ENCODE peak calls at places on chromosomes 2 and 18, in six cellular contexts. X, C, M, D, P and W are unnamed samples.

GRCh38 chr2:229174794-229175529 is 96.1 kb downstream of the PID1 start:
- DNase-seq in C (no peak), P (no peak), D (peak), M (peak), X (no peak), W (no peak)

GRCh38 chr2:141728142-141728541 is 402.7 kb downstream of the LRP1B start:
- DNase-seq in P (no peak), M (no peak), C (no peak), D (no peak), X (no peak), W (no peak)

GRCh38 chr2:219001100-219001576 is 7.9 kb upstream of the CRYBA2 start:
- DNase-seq in P (no peak), X (no peak), D (peak), M (no peak), C (no peak), W (no peak)

GRCh38 chr2:12300019-12300602 is 416.6 kb upstream of the TRIB2 start:
- DNase-seq in P (no peak), M (no peak), C (no peak), X (no peak), D (no peak), W (no peak)

GRCh38 chr2:128260239-128261138 is 58.2 kb downstream of the HS6ST1 start:
- DNase-seq in X (no peak), M (peak), C (no peak), D (no peak), P (no peak), W (no peak)

GRCh38 chr2:86068098-86069047 is 37.3 kb downstream of the POLR1A start:
- DNase-seq in C (no peak), D (no peak), P (peak), X (no peak), M (peak), W (no peak)

GRCh38 chr2:63843093-63843492 is 1.4 kb downstream of the UGP2 start:
- DNase-seq in D (no peak), C (no peak), M (no peak), X (no peak), P (no peak), W (no peak)

GRCh38 chr2:42914860-42915259 is 122.5 kb upstream of the HAAO start:
- DNase-seq in C (no peak), M (no peak), X (no peak), D (no peak), P (no peak), W (no peak)

GRCh38 chr18:32612651-32613050 is 142.0 kb upstream of the GAREM1 start:
- DNase-seq in X (no peak), D (peak), P (peak), M (no peak), C (no peak), W (no peak)

GRCh38 chr2:193695367-193695766 is 1500.6 kb upstream of the TMEFF2 start:
- DNase-seq in P (peak), D (peak), M (no peak), X (no peak), C (no peak), W (no peak)

GRCh38 chr2:85148190-85148589 is 15.0 kb downstream of the TCF7L1 start:
- DNase-seq in P (no peak), M (no peak), D (no peak), X (no peak), C (no peak), W (no peak)

GRCh38 chr2:98607741-98608117 is 583 bp downstream of the COA5 start:
- DNase-seq in P (no peak), X (no peak), M (no peak), D (no peak), C (no peak), W (no peak)

GRCh38 chr2:182667321-182667695 is 48.7 kb upstream of the DNAJC10 start:
- DNase-seq in D (no peak), C (no peak), M (no peak), P (no peak), X (no peak), W (no peak)

GRCh38 chr2:58834404-58834803 is 593.3 kb upstream of the FANCL start:
- DNase-seq in D (peak), P (no peak), X (no peak), C (no peak), M (peak), W (no peak)

GRCh38 chr18:54767094-54767493 is 61.2 kb upstream of the RAB27B start:
- DNase-seq in P (no peak), C (no peak), X (no peak), M (no peak), D (peak), W (no peak)